ENCODE peak calls at places on chromosomes 11 and 22, in eight cellular contexts. E, X, H, J, L, Q, Y and Z are unnamed samples.

GRCh38 chr11:65588199-65589054 is 7.2 kb downstream of the KCNK7 start:
- DNase-seq in E (peak; percentile 89), X (no peak), H (no peak), J (peak; percentile 83), L (peak; percentile 46), Q (peak; percentile 73), Y (no peak), Z (no peak)

GRCh38 chr11:8231979-8232378 is 31.7 kb downstream of the LMO1 start:
- DNase-seq in E (no peak), X (no peak), H (no peak), J (no peak), L (no peak), Q (no peak), Y (no peak), Z (no peak)

GRCh38 chr11:61964941-61965282 is 2.5 kb downstream of the FTH1 start:
- DNase-seq in E (no peak), X (peak; percentile 12), H (no peak), J (no peak), L (no peak), Q (no peak), Y (no peak), Z (no peak)

GRCh38 chr11:19395050-19395449 is 154.3 kb upstream of the E2F8 start:
- DNase-seq in E (peak; percentile 81), X (no peak), H (no peak), J (no peak), L (no peak), Q (no peak), Y (no peak), Z (no peak)

GRCh38 chr22:49243965-49244364 is 583.7 kb downstream of the BRD1 start:
- DNase-seq in E (no peak), X (no peak), H (no peak), J (no peak), L (no peak), Q (no peak), Y (no peak), Z (no peak)

GRCh38 chr11:33634291-33634834 is 66.3 kb downstream of the C11orf91 start:
- DNase-seq in E (no peak), X (peak; percentile 69), H (no peak), J (no peak), L (no peak), Q (no peak), Y (no peak), Z (no peak)

GRCh38 chr22:50603511-50604255 is 3.1 kb downstream of the MAPK8IP2 start:
- DNase-seq in E (peak; percentile 51), X (no peak), H (no peak), J (peak; percentile 22), L (no peak), Q (no peak), Y (no peak), Z (no peak)

GRCh38 chr11:44880511-44880910 is 70.2 kb downstream of the TP53I11 start:
- DNase-seq in E (no peak), X (no peak), H (no peak), J (no peak), L (no peak), Q (no peak), Y (no peak), Z (no peak)

GRCh38 chr22:43854151-43854785 is 8.0 kb downstream of the SULT4A1 start:
- DNase-seq in E (peak; percentile 16), X (no peak), H (no peak), J (no peak), L (no peak), Q (no peak), Y (no peak), Z (no peak)

GRCh38 chr11:114563077-114563476 is 3.4 kb upstream of the NXPE1 start:
- DNase-seq in E (no peak), X (no peak), H (no peak), J (no peak), L (peak; percentile 3), Q (peak; percentile 49), Y (no peak), Z (no peak)

GRCh38 chr22:37229012-37229804 is 14.9 kb downstream of the RAC2 start:
- DNase-seq in E (no peak), X (peak; percentile 69), H (no peak), J (no peak), L (peak; percentile 74), Q (peak; percentile 48), Y (no peak), Z (no peak)

GRCh38 chr11:4580124-4580523 is 1.4 kb upstream of the OR52I2 start:
- DNase-seq in E (no peak), X (no peak), H (no peak), J (no peak), L (no peak), Q (no peak), Y (no peak), Z (no peak)

GRCh38 chr11:4459470-4459869 is 10.4 kb downstream of the OR52K2 start:
- DNase-seq in E (no peak), X (no peak), H (no peak), J (no peak), L (no peak), Q (peak; percentile 35), Y (no peak), Z (no peak)

GRCh38 chr11:76753950-76754349 is 29.2 kb upstream of the TSKU start:
- DNase-seq in E (no peak), X (no peak), H (no peak), J (no peak), L (no peak), Q (no peak), Y (no peak), Z (no peak)

GRCh38 chr11:132898021-132898420 is 634.3 kb downstream of the OPCML start:
- DNase-seq in E (no peak), X (no peak), H (no peak), J (no peak), L (peak; percentile 7), Q (no peak), Y (no peak), Z (no peak)

GRCh38 chr11:57324154-57324885 is 432 bp downstream of the TNKS1BP1 start:
- DNase-seq in E (peak; percentile 91), X (peak; percentile 44), H (peak; percentile 41), J (peak; percentile 61), L (peak; percentile 85), Q (peak; percentile 81), Y (peak; percentile 74), Z (peak; percentile 43)

GRCh38 chr11:121240650-121241299 is 51.8 kb upstream of the SC5D start:
- DNase-seq in E (peak; percentile 70), X (no peak), H (no peak), J (no peak), L (no peak), Q (no peak), Y (no peak), Z (no peak)

GRCh38 chr11:100706179-100706578 is 19.1 kb downstream of the ARHGAP42 start:
- DNase-seq in E (no peak), X (no peak), H (no peak), J (no peak), L (no peak), Q (no peak), Y (no peak), Z (no peak)

GRCh38 chr11:113286509-113287497 is 27.6 kb upstream of the TTC12 start:
- DNase-seq in E (no peak), X (no peak), H (no peak), J (no peak), L (peak; percentile 14), Q (no peak), Y (no peak), Z (no peak)

GRCh38 chr11:44978961-44979331 is 28.3 kb upstream of the TP53I11 start:
- DNase-seq in E (peak; percentile 67), X (no peak), H (no peak), J (no peak), L (no peak), Q (no peak), Y (no peak), Z (no peak)